ENCODE peak calls at places on chromosomes 1 and 21, in seven cellular contexts. A is PC-3, J is K562, E is endothelial cell of umbilical vein, Q is MM.1S, H is GM23338, O is HCT116. M is an unnamed sample.

GRCh38 chr1:216617081-216617480 is 106.1 kb downstream of the ESRRG start:
- DNase-seq in J (no peak), O (no peak), A (no peak), E (no peak), Q (no peak), H (no peak), M (no peak)

GRCh38 chr1:1204425-1204920 is 1.9 kb downstream of the TNFRSF18 start:
- DNase-seq in A (no peak), E (no peak), J (no peak), Q (no peak), O (no peak), H (no peak), M (no peak)

GRCh38 chr1:56658254-56658653 is 13.1 kb downstream of the PRKAA2 start:
- DNase-seq in A (no peak), J (no peak), H (no peak), Q (no peak), O (no peak), E (no peak), M (no peak)

GRCh38 chr1:49306507-49307070 is 529.9 kb upstream of the BEND5 start:
- DNase-seq in J (no peak), E (no peak), O (no peak), A (peak; percentile 3), Q (no peak), H (no peak), M (no peak)

GRCh38 chr1:8017495-8018310 is 8.4 kb downstream of the ERRFI1 start:
- DNase-seq in E (no peak), A (peak; percentile 64), J (no peak), H (no peak), O (no peak), Q (no peak), M (peak; percentile 73)

GRCh38 chr1:228379165-228379460 is 27.5 kb downstream of the TRIM11 start:
- DNase-seq in Q (no peak), J (no peak), O (no peak), E (no peak), H (peak; percentile 55), A (no peak), M (peak; percentile 20)

GRCh38 chr1:151721788-151722510 is 627 bp downstream of the RIIAD1 start:
- DNase-seq in H (peak; percentile 55), Q (no peak), A (no peak), O (no peak), E (no peak), J (no peak), M (no peak)

GRCh38 chr1:22418852-22419480 is 32.7 kb upstream of the ZBTB40 start:
- DNase-seq in J (no peak), Q (peak; percentile 70), E (no peak), A (no peak), O (no peak), H (no peak), M (peak; percentile 33)

GRCh38 chr1:115475901-115476300 is 137.9 kb upstream of the NGF start:
- DNase-seq in O (no peak), E (no peak), A (no peak), J (no peak), H (no peak), Q (no peak), M (no peak)

GRCh38 chr1:9300623-9301022 is 7.9 kb downstream of the SPSB1 start:
- DNase-seq in O (no peak), E (no peak), Q (no peak), H (no peak), A (no peak), J (no peak), M (no peak)

GRCh38 chr1:233244183-233244582 is 51.3 kb downstream of the PCNX2 start:
- DNase-seq in J (no peak), A (peak; percentile 41), E (no peak), Q (no peak), H (no peak), O (peak; percentile 2), M (no peak)

GRCh38 chr1:84759756-84760155 is 69.5 kb upstream of the SSX2IP start:
- DNase-seq in H (no peak), Q (no peak), E (no peak), J (no peak), O (no peak), A (no peak), M (no peak)

GRCh38 chr1:66777846-66778245 is 23.2 kb downstream of the INSL5 start:
- DNase-seq in E (no peak), O (no peak), Q (peak; percentile 51), H (no peak), A (no peak), J (no peak), M (no peak)

GRCh38 chr1:171781167-171781875 is at the start of gene METTL13:
- DNase-seq in H (peak; percentile 99), Q (peak; percentile 100), A (peak; percentile 100), J (peak; percentile 98), O (peak; percentile 98), E (peak; percentile 100), M (peak; percentile 100)

GRCh38 chr21:46168659-46169386 is 13.4 kb upstream of the FTCD start:
- DNase-seq in E (no peak), J (no peak), H (no peak), A (no peak), Q (no peak), O (no peak), M (no peak)

GRCh38 chr1:940121-941026 is 16.7 kb downstream of the SAMD11 start:
- DNase-seq in E (peak; percentile 28), A (peak; percentile 40), H (peak; percentile 60), O (no peak), Q (peak; percentile 25), J (peak; percentile 90), M (peak; percentile 93)

GRCh38 chr21:39904457-39904856 is 37.2 kb downstream of the PCP4 start:
- DNase-seq in A (no peak), E (no peak), O (no peak), Q (no peak), J (no peak), H (no peak), M (no peak)

GRCh38 chr1:13585599-13585965 is 1.9 kb downstream of the PDPN start:
- DNase-seq in A (no peak), H (peak; percentile 79), Q (no peak), O (no peak), J (no peak), E (no peak), M (peak; percentile 83)

GRCh38 chr1:13584876-13585598 is 1.4 kb downstream of the PDPN start:
- DNase-seq in H (no peak), O (no peak), E (no peak), Q (no peak), A (no peak), J (no peak), M (no peak)

GRCh38 chr1:13583592-13583963 is at the start of gene PDPN:
- DNase-seq in O (no peak), J (no peak), Q (no peak), H (peak; percentile 89), A (no peak), E (no peak), M (peak; percentile 18)

GRCh38 chr1:13582713-13583443 is 754 bp upstream of the PDPN start:
- DNase-seq in J (peak; percentile 5), H (peak; percentile 50), A (no peak), Q (no peak), E (no peak), O (no peak), M (no peak)

GRCh38 chr1:13583964-13584791 is 546 bp downstream of the PDPN start:
- DNase-seq in H (peak; percentile 72), J (no peak), Q (no peak), A (no peak), E (no peak), O (no peak), M (peak; percentile 50)
- TF ChIP-seq EZH2 in H (no peak), J (no peak), Q (no peak), A (no peak), E (no peak), O (no peak), M (no peak)

DNA sequence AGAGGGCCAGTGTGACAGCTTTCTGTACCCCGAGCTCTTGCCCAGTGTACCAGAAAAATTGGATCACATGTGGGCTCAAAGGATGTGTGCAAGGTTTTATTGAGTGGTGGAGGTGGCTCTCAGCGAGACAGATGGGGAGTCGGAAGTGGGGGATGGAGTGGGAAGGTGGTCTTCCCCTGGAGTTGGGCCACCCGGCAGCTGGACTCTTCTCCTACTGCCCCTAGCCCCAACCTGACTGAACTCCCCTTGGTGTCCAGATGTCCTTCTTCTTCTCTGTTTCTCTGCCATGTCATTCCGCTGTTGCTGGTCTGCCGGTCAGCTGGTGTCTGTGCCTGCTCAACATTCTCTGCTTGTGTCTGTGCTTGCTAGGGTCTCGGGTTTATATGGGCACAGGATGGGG is 217.9 kb downstream of the RRAGC start:
- DNase-seq in H (no peak), Q (no peak), E (no peak), J (no peak), O (no peak), A (no peak), M (no peak)
- TF ChIP-seq CTCF in H (no peak), Q (no peak), E (no peak), J (no peak), O (no peak), A (no peak), M (no peak)

GRCh38 chr21:42027085-42027803 is 17.1 kb upstream of the ZBTB21 start:
- DNase-seq in A (no peak), O (no peak), H (no peak), J (no peak), Q (no peak), E (no peak), M (no peak)
- H3K36me3 ChIP-seq in A (no peaks in the 10 kb centered on the region), O (no peaks in the 10 kb centered on the region), H (no peaks in the 10 kb centered on the region), J (no peaks in the 10 kb centered on the region), Q (no peaks in the 10 kb centered on the region), E (no peaks in the 10 kb centered on the region), M (no peaks in the 10 kb centered on the region)

GRCh38 chr1:221335161-221336101 is 406.5 kb downstream of the DUSP10 start:
- DNase-seq in J (no peak), O (no peak), Q (no peak), E (no peak), A (peak; percentile 53), H (no peak), M (no peak)
- TF ChIP-seq EZH2 in J (no peak), O (no peak), Q (no peak), E (no peak), A (no peak), H (no peak), M (no peak)

GRCh38 chr1:157992813-157993178 is 649 bp upstream of the KIRREL1 start:
- DNase-seq in H (peak; percentile 61), A (peak; percentile 13), E (no peak), J (no peak), Q (no peak), O (no peak), M (no peak)

GRCh38 chr1:157994704-157995540 is 1.5 kb downstream of the KIRREL1 start:
- DNase-seq in H (no peak), Q (no peak), O (no peak), E (peak; percentile 51), J (no peak), A (peak; percentile 35), M (no peak)

GRCh38 chr1:157993179-157994080 is at the start of gene KIRREL1:
- DNase-seq in J (no peak), A (peak; percentile 66), E (peak; percentile 74), Q (peak; percentile 16), H (peak; percentile 77), O (no peak), M (peak; percentile 90)

GRCh38 chr1:157995575-157996169 is 2.2 kb downstream of the KIRREL1 start:
- DNase-seq in H (peak; percentile 45), O (no peak), Q (no peak), J (no peak), A (no peak), E (no peak), M (no peak)

GRCh38 chr1:157994081-157994581 is 686 bp downstream of the KIRREL1 start:
- DNase-seq in O (no peak), E (peak; percentile 25), Q (no peak), J (no peak), H (peak; percentile 44), A (no peak), M (no peak)
- TF ChIP-seq CTCF in O (peak; percentile 11), E (no peak), Q (no peak), J (no peak), H (peak; percentile 9), A (no peak), M (no peak)